ENCODE peak calls at places on chromosomes 6 and 20, in nine cellular contexts. One of them, this sample, is unnamed.

GRCh38 chr6:15689586-15690450 is 27.0 kb upstream of the DTNBP1 start:
- DNase-seq in B cell: no peak
- DNase-seq in T-cell: no peak
- DNase-seq in Calu3: no peak
- DNase-seq in RKO: no peak
- DNase-seq in activated T-cell treated with anti-CD3 and anti-CD28 coated beads, Interleukin-2, amount 50 U/mL, for 4 hours: no peak
- DNase-seq in NCI-H1417 treated with DMSO at 0.1 percent for 48 hours: no peak
- DNase-seq in AG04450: no peak
- DNase-seq in NCI-H1105: no peak
- DNase-seq in this sample: no peak

GRCh38 chr20:707711-708110 is 32.1 kb upstream of the SCRT2 start:
- DNase-seq in RKO: no peak
- DNase-seq in NCI-H1417 treated with DMSO at 0.1 percent for 48 hours: no peak
- DNase-seq in activated T-cell treated with anti-CD3 and anti-CD28 coated beads, Interleukin-2, amount 50 U/mL, for 4 hours: no peak
- DNase-seq in AG04450: no peak
- DNase-seq in Calu3: no peak
- DNase-seq in B cell: no peak
- DNase-seq in T-cell: no peak
- DNase-seq in NCI-H1105: no peak
- DNase-seq in this sample: no peak

GRCh38 chr6:37965964-37966676 is 146.6 kb downstream of the ZFAND3 start:
- DNase-seq in T-cell: no peak
- DNase-seq in AG04450: no peak
- DNase-seq in NCI-H1105: no peak
- DNase-seq in Calu3: no peak
- DNase-seq in activated T-cell treated with anti-CD3 and anti-CD28 coated beads, Interleukin-2, amount 50 U/mL, for 4 hours: no peak
- DNase-seq in RKO: peak
- DNase-seq in B cell: no peak
- DNase-seq in NCI-H1417 treated with DMSO at 0.1 percent for 48 hours: no peak
- DNase-seq in this sample: no peak

GRCh38 chr6:39057251-39058155 is 8.9 kb downstream of the GLP1R start:
- DNase-seq in NCI-H1105: no peak
- DNase-seq in AG04450: no peak
- DNase-seq in activated T-cell treated with anti-CD3 and anti-CD28 coated beads, Interleukin-2, amount 50 U/mL, for 4 hours: no peak
- DNase-seq in B cell: no peak
- DNase-seq in NCI-H1417 treated with DMSO at 0.1 percent for 48 hours: no peak
- DNase-seq in RKO: no peak
- DNase-seq in Calu3: no peak
- DNase-seq in T-cell: no peak
- DNase-seq in this sample: no peak

GRCh38 chr20:58344741-58345140 is 35.2 kb downstream of the RAB22A start:
- DNase-seq in T-cell: no peak
- DNase-seq in B cell: no peak
- DNase-seq in AG04450: no peak
- DNase-seq in Calu3: no peak
- DNase-seq in activated T-cell treated with anti-CD3 and anti-CD28 coated beads, Interleukin-2, amount 50 U/mL, for 4 hours: no peak
- DNase-seq in NCI-H1417 treated with DMSO at 0.1 percent for 48 hours: no peak
- DNase-seq in NCI-H1105: no peak
- DNase-seq in RKO: no peak
- DNase-seq in this sample: no peak

GRCh38 chr20:22836877-22837276 is 198.2 kb upstream of the SSTR4 start:
- DNase-seq in NCI-H1105: no peak
- DNase-seq in NCI-H1417 treated with DMSO at 0.1 percent for 48 hours: no peak
- DNase-seq in B cell: no peak
- DNase-seq in T-cell: no peak
- DNase-seq in RKO: no peak
- DNase-seq in Calu3: no peak
- DNase-seq in activated T-cell treated with anti-CD3 and anti-CD28 coated beads, Interleukin-2, amount 50 U/mL, for 4 hours: no peak
- DNase-seq in AG04450: no peak
- DNase-seq in this sample: no peak

GRCh38 chr20:33561981-33562601 is 72.2 kb downstream of the CBFA2T2 start:
- DNase-seq in activated T-cell treated with anti-CD3 and anti-CD28 coated beads, Interleukin-2, amount 50 U/mL, for 4 hours: no peak
- DNase-seq in NCI-H1105: peak
- DNase-seq in B cell: no peak
- DNase-seq in Calu3: peak
- DNase-seq in NCI-H1417 treated with DMSO at 0.1 percent for 48 hours: peak
- DNase-seq in T-cell: no peak
- DNase-seq in AG04450: peak
- DNase-seq in RKO: peak
- DNase-seq in this sample: peak

GRCh38 chr6:21808551-21809181 is 215.1 kb downstream of the SOX4 start:
- DNase-seq in Calu3: no peak
- DNase-seq in activated T-cell treated with anti-CD3 and anti-CD28 coated beads, Interleukin-2, amount 50 U/mL, for 4 hours: no peak
- DNase-seq in T-cell: no peak
- DNase-seq in AG04450: no peak
- DNase-seq in B cell: no peak
- DNase-seq in NCI-H1417 treated with DMSO at 0.1 percent for 48 hours: no peak
- DNase-seq in NCI-H1105: peak
- DNase-seq in RKO: no peak
- DNase-seq in this sample: no peak

GRCh38 chr6:3509326-3509725 is 52.5 kb upstream of the SLC22A23 start:
- DNase-seq in RKO: peak
- DNase-seq in NCI-H1417 treated with DMSO at 0.1 percent for 48 hours: no peak
- DNase-seq in Calu3: no peak
- DNase-seq in T-cell: no peak
- DNase-seq in B cell: no peak
- DNase-seq in AG04450: no peak
- DNase-seq in activated T-cell treated with anti-CD3 and anti-CD28 coated beads, Interleukin-2, amount 50 U/mL, for 4 hours: no peak
- DNase-seq in NCI-H1105: no peak
- DNase-seq in this sample: no peak

GRCh38 chr6:142302427-142303190 is 802 bp downstream of the ADGRG6 start:
- DNase-seq in NCI-H1417 treated with DMSO at 0.1 percent for 48 hours: no peak
- DNase-seq in NCI-H1105: no peak
- DNase-seq in AG04450: no peak
- DNase-seq in activated T-cell treated with anti-CD3 and anti-CD28 coated beads, Interleukin-2, amount 50 U/mL, for 4 hours: no peak
- DNase-seq in B cell: no peak
- DNase-seq in T-cell: no peak
- DNase-seq in Calu3: peak
- DNase-seq in RKO: peak
- DNase-seq in this sample: no peak

GRCh38 chr6:29828471-29828797 is 809 bp downstream of the HLA-G start:
- DNase-seq in T-cell: no peak
- DNase-seq in activated T-cell treated with anti-CD3 and anti-CD28 coated beads, Interleukin-2, amount 50 U/mL, for 4 hours: no peak
- DNase-seq in B cell: no peak
- DNase-seq in AG04450: no peak
- DNase-seq in NCI-H1417 treated with DMSO at 0.1 percent for 48 hours: no peak
- DNase-seq in Calu3: no peak
- DNase-seq in NCI-H1105: no peak
- DNase-seq in RKO: no peak
- DNase-seq in this sample: no peak

GRCh38 chr20:62377064-62377461 is 9.8 kb upstream of the RPS21 start:
- DNase-seq in NCI-H1417 treated with DMSO at 0.1 percent for 48 hours: no peak
- DNase-seq in NCI-H1105: no peak
- DNase-seq in RKO: no peak
- DNase-seq in Calu3: no peak
- DNase-seq in B cell: no peak
- DNase-seq in T-cell: no peak
- DNase-seq in AG04450: no peak
- DNase-seq in activated T-cell treated with anti-CD3 and anti-CD28 coated beads, Interleukin-2, amount 50 U/mL, for 4 hours: no peak
- DNase-seq in this sample: no peak

GRCh38 chr20:33653900-33654596 is 8.1 kb upstream of the C20orf144 start:
- DNase-seq in T-cell: no peak
- DNase-seq in RKO: no peak
- DNase-seq in AG04450: no peak
- DNase-seq in Calu3: peak
- DNase-seq in NCI-H1417 treated with DMSO at 0.1 percent for 48 hours: peak
- DNase-seq in activated T-cell treated with anti-CD3 and anti-CD28 coated beads, Interleukin-2, amount 50 U/mL, for 4 hours: no peak
- DNase-seq in NCI-H1105: peak
- DNase-seq in B cell: peak
- DNase-seq in this sample: no peak

GRCh38 chr6:128478230-128479047 is 42.0 kb downstream of the PTPRK start:
- DNase-seq in B cell: no peak
- DNase-seq in NCI-H1417 treated with DMSO at 0.1 percent for 48 hours: no peak
- DNase-seq in activated T-cell treated with anti-CD3 and anti-CD28 coated beads, Interleukin-2, amount 50 U/mL, for 4 hours: no peak
- DNase-seq in NCI-H1105: no peak
- DNase-seq in T-cell: no peak
- DNase-seq in Calu3: no peak
- DNase-seq in AG04450: no peak
- DNase-seq in RKO: no peak
- DNase-seq in this sample: no peak

GRCh38 chr20:34604980-34605788 is 46.7 kb downstream of the MAP1LC3A start:
- DNase-seq in T-cell: no peak
- DNase-seq in Calu3: no peak
- DNase-seq in B cell: no peak
- DNase-seq in activated T-cell treated with anti-CD3 and anti-CD28 coated beads, Interleukin-2, amount 50 U/mL, for 4 hours: no peak
- DNase-seq in NCI-H1105: no peak
- DNase-seq in AG04450: peak
- DNase-seq in RKO: no peak
- DNase-seq in NCI-H1417 treated with DMSO at 0.1 percent for 48 hours: no peak
- DNase-seq in this sample: peak

GRCh38 chr6:44269921-44270525 is at the start of gene TMEM151B:
- DNase-seq in Calu3: no peak
- DNase-seq in B cell: no peak
- DNase-seq in NCI-H1105: peak
- DNase-seq in activated T-cell treated with anti-CD3 and anti-CD28 coated beads, Interleukin-2, amount 50 U/mL, for 4 hours: peak
- DNase-seq in T-cell: no peak
- DNase-seq in AG04450: no peak
- DNase-seq in NCI-H1417 treated with DMSO at 0.1 percent for 48 hours: no peak
- DNase-seq in RKO: no peak
- DNase-seq in this sample: no peak

GRCh38 chr6:149563203-149563927 is 2.8 kb upstream of the GINM1 start:
- DNase-seq in NCI-H1417 treated with DMSO at 0.1 percent for 48 hours: no peak
- DNase-seq in Calu3: no peak
- DNase-seq in AG04450: peak
- DNase-seq in T-cell: no peak
- DNase-seq in RKO: peak
- DNase-seq in activated T-cell treated with anti-CD3 and anti-CD28 coated beads, Interleukin-2, amount 50 U/mL, for 4 hours: no peak
- DNase-seq in NCI-H1105: no peak
- DNase-seq in B cell: no peak
- DNase-seq in this sample: peak

GRCh38 chr6:110415297-110415916 is at the start of gene DDO:
- DNase-seq in NCI-H1417 treated with DMSO at 0.1 percent for 48 hours: no peak
- DNase-seq in RKO: peak
- DNase-seq in NCI-H1105: no peak
- DNase-seq in activated T-cell treated with anti-CD3 and anti-CD28 coated beads, Interleukin-2, amount 50 U/mL, for 4 hours: no peak
- DNase-seq in AG04450: no peak
- DNase-seq in T-cell: no peak
- DNase-seq in B cell: no peak
- DNase-seq in Calu3: peak
- DNase-seq in this sample: no peak

GRCh38 chr6:34459899-34460593 is 5.8 kb upstream of the PACSIN1 start:
- DNase-seq in NCI-H1105: no peak
- DNase-seq in RKO: peak
- DNase-seq in Calu3: peak
- DNase-seq in activated T-cell treated with anti-CD3 and anti-CD28 coated beads, Interleukin-2, amount 50 U/mL, for 4 hours: peak
- DNase-seq in AG04450: no peak
- DNase-seq in NCI-H1417 treated with DMSO at 0.1 percent for 48 hours: no peak
- DNase-seq in T-cell: peak
- DNase-seq in B cell: peak
- DNase-seq in this sample: no peak

GRCh38 chr6:139708342-139709199 is 334.1 kb upstream of the CITED2 start:
- DNase-seq in NCI-H1105: no peak
- DNase-seq in B cell: no peak
- DNase-seq in AG04450: peak
- DNase-seq in Calu3: no peak
- DNase-seq in NCI-H1417 treated with DMSO at 0.1 percent for 48 hours: no peak
- DNase-seq in T-cell: no peak
- DNase-seq in RKO: peak
- DNase-seq in activated T-cell treated with anti-CD3 and anti-CD28 coated beads, Interleukin-2, amount 50 U/mL, for 4 hours: no peak
- DNase-seq in this sample: peak

GRCh38 chr6:683742-684440 is 9.0 kb downstream of the EXOC2 start:
- DNase-seq in B cell: no peak
- DNase-seq in NCI-H1105: peak
- DNase-seq in activated T-cell treated with anti-CD3 and anti-CD28 coated beads, Interleukin-2, amount 50 U/mL, for 4 hours: no peak
- DNase-seq in RKO: no peak
- DNase-seq in NCI-H1417 treated with DMSO at 0.1 percent for 48 hours: peak
- DNase-seq in AG04450: peak
- DNase-seq in T-cell: no peak
- DNase-seq in Calu3: no peak
- DNase-seq in this sample: peak

GRCh38 chr6:74551896-74552295 is 654.0 kb downstream of the COL12A1 start:
- DNase-seq in activated T-cell treated with anti-CD3 and anti-CD28 coated beads, Interleukin-2, amount 50 U/mL, for 4 hours: no peak
- DNase-seq in NCI-H1105: no peak
- DNase-seq in NCI-H1417 treated with DMSO at 0.1 percent for 48 hours: no peak
- DNase-seq in AG04450: no peak
- DNase-seq in B cell: no peak
- DNase-seq in Calu3: no peak
- DNase-seq in T-cell: no peak
- DNase-seq in RKO: no peak
- DNase-seq in this sample: no peak

GRCh38 chr6:160102956-160103824 is 18.4 kb upstream of the SLC22A1 start:
- DNase-seq in NCI-H1417 treated with DMSO at 0.1 percent for 48 hours: no peak
- DNase-seq in NCI-H1105: peak
- DNase-seq in AG04450: no peak
- DNase-seq in RKO: peak
- DNase-seq in T-cell: no peak
- DNase-seq in activated T-cell treated with anti-CD3 and anti-CD28 coated beads, Interleukin-2, amount 50 U/mL, for 4 hours: no peak
- DNase-seq in B cell: no peak
- DNase-seq in Calu3: peak
- DNase-seq in this sample: no peak

GRCh38 chr6:29790626-29791025 is 37.0 kb upstream of the HLA-G start:
- DNase-seq in AG04450: no peak
- DNase-seq in NCI-H1105: no peak
- DNase-seq in NCI-H1417 treated with DMSO at 0.1 percent for 48 hours: no peak
- DNase-seq in Calu3: peak
- DNase-seq in B cell: no peak
- DNase-seq in T-cell: no peak
- DNase-seq in RKO: no peak
- DNase-seq in activated T-cell treated with anti-CD3 and anti-CD28 coated beads, Interleukin-2, amount 50 U/mL, for 4 hours: no peak
- DNase-seq in this sample: no peak

GRCh38 chr6:72418495-72418894 is 203.4 kb upstream of the KCNQ5 start:
- DNase-seq in Calu3: no peak
- DNase-seq in AG04450: peak
- DNase-seq in T-cell: no peak
- DNase-seq in NCI-H1105: no peak
- DNase-seq in RKO: no peak
- DNase-seq in NCI-H1417 treated with DMSO at 0.1 percent for 48 hours: no peak
- DNase-seq in B cell: no peak
- DNase-seq in activated T-cell treated with anti-CD3 and anti-CD28 coated beads, Interleukin-2, amount 50 U/mL, for 4 hours: no peak
- DNase-seq in this sample: peak

GRCh38 chr6:73579389-73579788 is 58.6 kb upstream of the EEF1A1 start:
- DNase-seq in NCI-H1417 treated with DMSO at 0.1 percent for 48 hours: no peak
- DNase-seq in AG04450: no peak
- DNase-seq in RKO: no peak
- DNase-seq in activated T-cell treated with anti-CD3 and anti-CD28 coated beads, Interleukin-2, amount 50 U/mL, for 4 hours: no peak
- DNase-seq in B cell: no peak
- DNase-seq in NCI-H1105: no peak
- DNase-seq in T-cell: no peak
- DNase-seq in Calu3: peak
- DNase-seq in this sample: no peak